ENCODE peak calls at places on chromosomes 5 and 9, in four cellular contexts. One of them, this sample, is unnamed.

GRCh38 chr5:154740483-154740882 is 14.7 kb upstream of the LARP1 start:
- DNase-seq in GDM1: no peak
- DNase-seq in erythroblast: no peak
- DNase-seq in astrocyte of the cerebellum: no peak
- DNase-seq in this sample: no peak

GRCh38 chr5:107541400-107541799 is 129.3 kb downstream of the EFNA5 start:
- DNase-seq in astrocyte of the cerebellum: no peak
- DNase-seq in erythroblast: no peak
- DNase-seq in GDM1: no peak
- DNase-seq in this sample: no peak

GRCh38 chr5:168819004-168819626 is 239.9 kb upstream of the PANK3 start:
- DNase-seq in astrocyte of the cerebellum: no peak
- DNase-seq in GDM1: no peak
- DNase-seq in erythroblast: no peak
- DNase-seq in this sample: no peak

GRCh38 chr5:59698207-59698606 is 195.3 kb downstream of the PDE4D start:
- DNase-seq in GDM1: no peak
- DNase-seq in erythroblast: no peak
- DNase-seq in astrocyte of the cerebellum: peak; percentile 31
- DNase-seq in this sample: no peak

GRCh38 chr5:119330367-119331183 is 25.2 kb upstream of the TNFAIP8 start:
- DNase-seq in astrocyte of the cerebellum: no peak
- DNase-seq in GDM1: peak; percentile 27
- DNase-seq in erythroblast: peak; percentile 92
- DNase-seq in this sample: no peak

GRCh38 chr5:180212363-180213255 is 3.6 kb upstream of the RASGEF1C start:
- DNase-seq in astrocyte of the cerebellum: no peak
- DNase-seq in erythroblast: no peak
- DNase-seq in GDM1: no peak
- DNase-seq in this sample: no peak

GRCh38 chr5:94524841-94525697 is 93.3 kb downstream of the KIAA0825 start:
- DNase-seq in GDM1: peak; percentile 32
- DNase-seq in astrocyte of the cerebellum: peak; percentile 23
- DNase-seq in erythroblast: peak; percentile 55
- DNase-seq in this sample: peak; percentile 56

GRCh38 chr5:73426034-73426433 is 22.5 kb downstream of the FOXD1 start:
- DNase-seq in astrocyte of the cerebellum: no peak
- DNase-seq in GDM1: no peak
- DNase-seq in erythroblast: no peak
- DNase-seq in this sample: no peak

GRCh38 chr5:111733571-111733970 is 23.4 kb downstream of the NREP start:
- DNase-seq in astrocyte of the cerebellum: no peak
- DNase-seq in erythroblast: no peak
- DNase-seq in GDM1: no peak
- DNase-seq in this sample: no peak

GRCh38 chr9:87662808-87663528 is 63.0 kb upstream of the CTSL start:
- DNase-seq in astrocyte of the cerebellum: peak; percentile 78
- DNase-seq in GDM1: peak; percentile 36
- DNase-seq in erythroblast: peak; percentile 89
- DNase-seq in this sample: peak; percentile 46

GRCh38 chr5:158553195-158553945 is 546.3 kb downstream of the EBF1 start:
- DNase-seq in GDM1: no peak
- DNase-seq in astrocyte of the cerebellum: peak; percentile 79
- DNase-seq in erythroblast: no peak
- DNase-seq in this sample: peak; percentile 39

GRCh38 chr9:131228096-131228495 is 48.2 kb downstream of the FAM78A start:
- DNase-seq in astrocyte of the cerebellum: no peak
- DNase-seq in GDM1: no peak
- DNase-seq in erythroblast: no peak
- DNase-seq in this sample: no peak

GRCh38 chr9:112554516-112554915 is 67.9 kb downstream of the KIAA1958 start:
- DNase-seq in astrocyte of the cerebellum: peak; percentile 54
- DNase-seq in erythroblast: no peak
- DNase-seq in GDM1: no peak
- DNase-seq in this sample: no peak

This sample was measured in SK-N-DZ.